ENCODE peak calls at places on chromosomes 1 and 21, in four cellular contexts. B, E, O and L are unnamed samples.

GRCh38 chr1:38990401-38990745 is 703 bp upstream of the AKIRIN1 start:
- DNase-seq in B (no peak), E (peak), O (no peak), L (no peak)

GRCh38 chr1:105492941-105493340 is 1563.5 kb upstream of the PRMT6 start:
- DNase-seq in B (no peak), E (no peak), O (no peak), L (no peak)

GRCh38 chr1:41631971-41632370 is 147.5 kb upstream of the EDN2 start:
- DNase-seq in B (no peak), E (peak), O (no peak), L (no peak)

GRCh38 chr1:30650038-30650958 is 73.1 kb downstream of the MATN1 start:
- DNase-seq in B (no peak), E (no peak), O (no peak), L (no peak)

GRCh38 chr21:41668051-41668541 is 98.8 kb downstream of the RIPK4 start:
- DNase-seq in B (no peak), E (no peak), O (peak), L (peak)

GRCh38 chr1:222867316-222867715 is 52.5 kb downstream of the DISP1 start:
- DNase-seq in B (no peak), E (no peak), O (no peak), L (no peak)

GRCh38 chr1:60894121-60894520 is 188.2 kb upstream of the NFIA start:
- DNase-seq in B (no peak), E (no peak), O (no peak), L (no peak)

GRCh38 chr1:33378976-33379375 is 51.9 kb downstream of the PHC2 start:
- DNase-seq in B (no peak), E (no peak), O (no peak), L (no peak)

GRCh38 chr21:28256420-28256831 is 736.3 kb downstream of the LTN1 start:
- DNase-seq in B (no peak), E (peak), O (no peak), L (no peak)

GRCh38 chr1:98314591-98314990 is 346.9 kb upstream of the SNX7 start:
- DNase-seq in B (no peak), E (no peak), O (no peak), L (no peak)

GRCh38 chr1:47635597-47635996 is 197.8 kb downstream of the FOXD2 start:
- DNase-seq in B (no peak), E (peak), O (no peak), L (no peak)

GRCh38 chr1:204366759-204367158 is 7.0 kb upstream of the PLEKHA6 start:
- DNase-seq in B (no peak), E (no peak), O (no peak), L (no peak)

GRCh38 chr1:64478594-64479248 is 8.8 kb downstream of the CACHD1 start:
- DNase-seq in B (no peak), E (no peak), O (no peak), L (no peak)

GRCh38 chr21:45767071-45768006 is 123.8 kb downstream of the PCBP3 start:
- DNase-seq in B (peak), E (peak), O (no peak), L (no peak)

GRCh38 chr1:159889821-159890252 is 10.1 kb downstream of the CFAP45 start:
- DNase-seq in B (peak), E (peak), O (no peak), L (no peak)

GRCh38 chr1:177329871-177330270 is 159.1 kb downstream of the BRINP2 start:
- DNase-seq in B (no peak), E (no peak), O (no peak), L (no peak)

GRCh38 chr1:205920159-205920558 is 23.1 kb downstream of the SLC26A9 start:
- DNase-seq in B (no peak), E (peak), O (peak), L (peak)

GRCh38 chr1:41496080-41497055 is 11.9 kb upstream of the EDN2 start:
- DNase-seq in B (no peak), E (peak), O (peak), L (peak)

GRCh38 chr1:117093091-117093534 is 28.4 kb downstream of the TRIM45 start:
- DNase-seq in B (peak), E (peak), O (no peak), L (no peak)

GRCh38 chr1:17605582-17606344 is 66.3 kb downstream of the ARHGEF10L start:
- DNase-seq in B (no peak), E (no peak), O (no peak), L (no peak)

GRCh38 chr21:45618846-45619485 is 24.6 kb upstream of the PCBP3 start:
- DNase-seq in B (no peak), E (peak), O (peak), L (peak)

GRCh38 chr21:45847870-45848269 is 133.7 kb upstream of the COL6A1 start:
- DNase-seq in B (no peak), E (peak), O (no peak), L (no peak)

GRCh38 chr1:42950146-42950480 is 8.6 kb downstream of the SLC2A1 start:
- DNase-seq in B (no peak), E (peak), O (no peak), L (no peak)

GRCh38 chr1:232968965-232969364 is 18.6 kb downstream of the NTPCR start:
- DNase-seq in B (no peak), E (peak), O (no peak), L (no peak)

GRCh38 chr1:75996196-75996595 is 64.0 kb upstream of the ASB17 start:
- DNase-seq in B (no peak), E (peak), O (no peak), L (no peak)

GRCh38 chr1:43454270-43455011 is 710 bp upstream of the HYI start:
- DNase-seq in B (peak), E (peak), O (no peak), L (peak)

GRCh38 chr21:44592446-44593365 is at the start of gene KRTAP10-6:
- DNase-seq in B (no peak), E (no peak), O (no peak), L (peak)

GRCh38 chr1:10615336-10615735 is 140.6 kb downstream of the PEX14 start:
- DNase-seq in B (no peak), E (peak), O (peak), L (no peak)

GRCh38 chr21:36029309-36029708 is 31.0 kb downstream of the SETD4 start:
- DNase-seq in B (no peak), E (no peak), O (no peak), L (no peak)

GRCh38 chr1:110233861-110234260 is 23.7 kb downstream of the KCNC4 start:
- DNase-seq in B (no peak), E (no peak), O (no peak), L (no peak)

GRCh38 chr1:238469146-238469601 is 578.5 kb upstream of the ZP4 start:
- DNase-seq in B (no peak), E (peak), O (no peak), L (no peak)

GRCh38 chr1:214518387-214518786 is 33.0 kb downstream of the PTPN14 start:
- DNase-seq in B (no peak), E (peak), O (no peak), L (no peak)

GRCh38 chr1:186043276-186043675 is 309.1 kb downstream of the HMCN1 start:
- DNase-seq in B (no peak), E (no peak), O (no peak), L (no peak)

GRCh38 chr21:25283720-25284119 is 323.6 kb downstream of the MRPL39 start:
- DNase-seq in B (peak), E (peak), O (no peak), L (no peak)

GRCh38 chr21:46211786-46212720 is 16.5 kb downstream of the LSS start:
- DNase-seq in B (no peak), E (no peak), O (peak), L (no peak)

DNA sequence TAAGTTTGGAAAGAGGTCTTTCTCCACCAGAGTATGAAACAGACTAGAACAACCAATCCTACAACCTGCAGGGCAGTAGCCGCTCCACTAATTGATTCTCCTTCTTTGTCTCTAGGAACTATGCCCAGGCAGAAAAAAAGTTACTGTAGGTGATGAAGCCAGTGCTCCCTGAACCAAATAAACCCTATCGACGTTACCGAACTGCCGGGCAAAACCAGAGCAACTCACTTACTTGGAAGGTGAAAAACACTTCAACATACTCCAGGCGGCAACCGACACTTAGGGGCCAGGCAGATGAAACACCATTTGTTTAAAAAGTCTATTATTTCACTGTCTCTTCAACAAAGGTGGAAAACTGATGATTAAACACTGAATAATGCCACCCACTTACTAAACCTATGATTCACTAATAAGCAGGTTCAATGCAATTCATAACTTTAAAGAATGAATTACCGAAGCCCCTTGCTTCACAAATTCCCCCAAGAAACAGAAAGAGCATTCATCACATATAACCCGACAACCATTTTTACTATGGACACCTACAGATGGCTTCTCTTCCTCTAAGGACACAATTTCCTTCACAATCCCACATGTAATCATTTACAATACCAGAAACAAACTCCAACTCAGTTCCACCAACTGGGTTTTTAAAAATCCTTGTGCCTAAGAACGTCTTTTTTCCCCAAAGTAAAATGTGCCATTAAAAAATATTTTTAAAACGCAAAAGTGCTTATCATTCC is 1.5 kb downstream of the NRIP1 start:
- DNase-seq in B (no peak), E (peak), O (no peak), L (no peak)
- H3K4me3 ChIP-seq in B (peak), E (peak), O (peak), L (peak)

DNA sequence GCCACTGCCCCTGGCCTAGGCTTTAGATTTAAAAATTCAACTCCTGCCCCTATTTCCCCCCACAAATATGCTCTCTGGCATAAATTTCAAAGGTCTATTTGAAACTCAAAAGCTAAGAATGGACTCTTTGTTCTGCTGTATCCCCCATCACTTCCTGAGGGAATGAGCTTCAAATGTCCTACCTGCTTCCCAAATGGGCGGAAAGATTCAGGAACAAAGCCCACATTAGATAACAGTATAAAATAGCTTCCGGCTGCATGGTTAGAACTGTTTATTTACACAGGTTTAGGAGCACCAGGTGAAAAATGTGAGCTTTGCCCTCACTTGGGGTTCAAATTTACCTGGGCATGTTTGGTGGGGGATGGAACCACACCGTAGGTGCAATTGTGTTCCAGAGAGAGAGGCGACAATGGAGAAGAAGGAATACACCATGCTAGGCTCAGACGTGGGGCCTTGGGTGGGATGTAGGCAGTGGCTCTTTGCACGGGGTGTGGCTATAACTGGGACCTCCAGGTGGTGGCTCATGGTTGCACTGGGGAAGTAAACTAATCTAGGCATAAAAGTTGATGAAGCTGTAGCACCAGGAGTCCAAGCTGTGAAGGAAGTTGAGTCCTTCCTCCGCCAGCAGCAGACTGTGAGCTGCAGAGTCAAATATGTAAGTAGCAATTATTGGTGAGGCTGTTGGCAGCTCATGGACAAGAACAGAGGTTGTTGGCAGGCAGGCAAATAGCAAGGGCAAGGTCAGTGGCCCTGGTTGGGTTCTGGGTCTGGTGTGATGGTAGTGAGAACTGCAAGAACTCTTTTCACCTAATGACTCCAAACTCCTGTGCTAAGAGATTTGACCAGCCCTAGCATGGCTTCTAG is 41.5 kb upstream of the SRSF10 start:
- DNase-seq in B (no peak), E (no peak), O (no peak), L (no peak)
- H3K4me3 ChIP-seq in B (no peak), E (no peak), O (no peak), L (no peak)

GRCh38 chr1:112707217-112708001 is 482 bp upstream of the RHOC start:
- DNase-seq in B (peak), E (peak), O (peak), L (peak)
- H3K4me3 ChIP-seq in B (peak), E (peak), O (peak), L (peak)

GRCh38 chr1:179872558-179872957 is 5.0 kb downstream of the TOR1AIP2 start:
- DNase-seq in B (no peak), E (no peak), O (no peak), L (no peak)

GRCh38 chr1:179873366-179873978 is 4.1 kb downstream of the TOR1AIP2 start:
- DNase-seq in B (no peak), E (no peak), O (no peak), L (no peak)

GRCh38 chr1:179876289-179876715 is 1.3 kb downstream of the TOR1AIP2 start:
- DNase-seq in B (no peak), E (peak), O (no peak), L (no peak)

GRCh38 chr1:179877586-179878265 is at the start of gene TOR1AIP2:
- DNase-seq in B (peak), E (peak), O (peak), L (peak)

GRCh38 chr1:179875606-179876288 is 1.9 kb downstream of the TOR1AIP2 start:
- DNase-seq in B (no peak), E (peak), O (no peak), L (no peak)
- H3K4me3 ChIP-seq in B (no peak), E (peak), O (peak), L (peak)

DNA sequence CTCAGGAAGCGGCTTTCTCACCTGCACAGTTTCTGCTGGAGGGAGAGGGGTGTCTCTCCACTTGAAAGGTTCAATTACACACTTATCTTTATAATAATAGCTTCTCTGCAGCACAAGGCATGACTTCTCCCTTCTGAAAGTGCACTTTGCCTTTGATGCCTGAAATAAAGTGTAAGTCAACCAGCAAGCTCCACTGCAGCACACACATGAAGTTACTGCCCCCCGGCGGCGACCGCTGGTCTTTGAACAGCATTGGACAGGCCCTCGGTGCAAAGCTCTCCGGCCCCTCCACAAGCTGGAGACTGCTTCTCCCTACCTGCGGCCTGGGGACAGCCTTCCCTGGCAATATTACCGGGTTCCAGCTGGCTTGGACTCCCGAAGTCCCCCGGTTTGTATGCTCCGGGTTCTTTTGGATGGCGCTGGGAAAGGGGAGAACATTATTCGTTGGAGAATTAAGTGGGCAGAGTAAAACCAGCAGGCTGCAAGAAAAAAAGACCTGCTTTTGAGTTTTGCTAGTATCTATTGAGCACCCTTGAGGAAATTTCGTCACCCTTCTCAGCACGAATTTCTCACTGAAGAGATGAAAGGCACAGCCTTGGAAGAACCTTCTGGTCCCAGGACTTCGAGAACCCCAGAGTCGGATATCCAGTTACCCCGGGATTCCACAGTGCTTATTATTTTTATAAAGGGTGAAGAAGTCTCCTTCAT is 11.8 kb downstream of the RCAN1 start:
- DNase-seq in B (peak), E (peak), O (peak), L (peak)
- H3K4me3 ChIP-seq in B (no peak), E (no peak), O (no peak), L (no peak)

DNA sequence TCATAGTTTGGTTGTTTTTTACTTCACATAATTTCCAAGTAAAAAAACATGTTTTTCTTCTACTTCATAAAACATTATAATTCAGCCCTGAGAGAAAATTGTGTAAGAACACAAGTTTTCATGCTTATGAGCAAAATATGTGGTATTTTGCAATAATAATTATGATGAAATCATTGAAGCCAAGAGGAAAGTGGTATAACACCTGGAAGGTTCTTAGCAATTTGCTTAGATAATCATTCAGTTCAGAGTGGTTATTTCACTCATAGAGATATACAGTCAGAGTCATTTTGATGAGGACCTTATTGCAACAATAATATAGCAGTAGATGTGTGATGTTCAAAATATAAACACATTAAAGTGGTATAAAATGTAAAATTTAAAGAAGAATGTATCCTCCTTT is 94.5 kb downstream of the PLPPR4 start:
- DNase-seq in B (no peak), E (no peak), O (no peak), L (no peak)
- H3K4me3 ChIP-seq in B (no peak), E (no peak), O (no peak), L (no peak)